ENCODE peak calls at places on chromosomes 3 and 15, in eight cellular contexts. Z is heart left ventricle, I is breast epithelium, C is stomach, O is endothelial cell of umbilical vein, T is lower leg skin, X is adrenal gland, Q is uterus. W is an unnamed sample.

GRCh38 chr15:84947947-84948830 is 33.5 kb upstream of the PDE8A start:
- DNase-seq in X (peak; percentile 82), I (no peak), Z (peak; percentile 52), O (peak; percentile 87), Q (peak; percentile 49), C (no peak), T (peak; percentile 46), W (no peak)

GRCh38 chr15:66621491-66622467 is 56.0 kb upstream of the LCTL start:
- DNase-seq in O (no peak), T (no peak), I (no peak), Q (no peak), Z (no peak), X (no peak), C (no peak), W (no peak)

GRCh38 chr3:53022647-53023046 is 23.2 kb downstream of the SFMBT1 start:
- DNase-seq in O (no peak), C (no peak), Z (no peak), I (no peak), Q (no peak), X (no peak), T (no peak), W (no peak)

GRCh38 chr15:26028086-26028740 is 165.1 kb upstream of the ATP10A start:
- DNase-seq in I (no peak), Q (no peak), O (no peak), Z (no peak), X (no peak), T (no peak), C (no peak), W (no peak)

GRCh38 chr15:66084704-66085103 is 168.8 kb downstream of the MEGF11 start:
- DNase-seq in O (no peak), C (no peak), X (no peak), I (no peak), Z (no peak), Q (no peak), T (no peak), W (no peak)

GRCh38 chr3:105356988-105357387 is 9.7 kb upstream of the ALCAM start:
- DNase-seq in I (no peak), Q (no peak), Z (no peak), O (no peak), C (no peak), T (no peak), X (no peak), W (no peak)

GRCh38 chr3:64030741-64031140 is 7.4 kb upstream of the PSMD6 start:
- DNase-seq in Z (peak; percentile 71), C (peak; percentile 77), I (peak; percentile 44), X (peak; percentile 64), O (peak; percentile 66), T (peak; percentile 43), Q (peak; percentile 79), W (peak; percentile 43)

GRCh38 chr3:38031022-38031994 is 1.9 kb upstream of the PLCD1 start:
- DNase-seq in C (peak; percentile 71), O (no peak), X (peak; percentile 91), Z (peak; percentile 60), T (peak; percentile 75), I (peak; percentile 65), Q (peak; percentile 50), W (no peak)

GRCh38 chr3:61848885-61849284 is 287.5 kb downstream of the PTPRG start:
- DNase-seq in X (peak; percentile 18), Q (no peak), I (no peak), O (peak; percentile 83), Z (no peak), T (peak; percentile 39), C (no peak), W (no peak)

GRCh38 chr15:73564255-73564654 is 68.9 kb downstream of the NPTN start:
- DNase-seq in O (peak; percentile 73), Q (no peak), C (no peak), T (no peak), I (peak; percentile 33), Z (no peak), X (peak; percentile 3), W (no peak)

GRCh38 chr15:71338827-71339542 is 223.7 kb downstream of the THSD4 start:
- DNase-seq in Q (no peak), C (no peak), T (no peak), O (no peak), Z (no peak), X (no peak), I (no peak), W (no peak)

GRCh38 chr3:20739814-20740213 is 553.8 kb upstream of the SGO1 start:
- DNase-seq in T (no peak), Z (no peak), C (no peak), X (no peak), O (peak; percentile 1), Q (no peak), I (no peak), W (no peak)

GRCh38 chr3:159882784-159883779 is 105.6 kb upstream of the IL12A start:
- DNase-seq in Q (no peak), T (no peak), O (peak; percentile 73), C (no peak), Z (peak; percentile 32), I (no peak), X (peak; percentile 27), W (no peak)

GRCh38 chr15:64247906-64248541 is 85.2 kb upstream of the PPIB start:
- DNase-seq in X (peak; percentile 51), I (peak; percentile 44), O (peak; percentile 95), Z (no peak), Q (no peak), T (no peak), C (no peak), W (no peak)

GRCh38 chr15:60751985-60752952 is 273.3 kb upstream of the ICE2 start:
- DNase-seq in C (peak; percentile 35), X (peak; percentile 90), T (no peak), I (peak; percentile 22), Q (peak; percentile 48), O (peak; percentile 88), Z (peak; percentile 49), W (no peak)

GRCh38 chr3:149771652-149772271 is 19.5 kb upstream of the COMMD2 start:
- DNase-seq in I (peak; percentile 29), Z (peak; percentile 45), X (peak; percentile 57), C (peak; percentile 57), Q (peak; percentile 21), O (peak; percentile 58), T (peak; percentile 20), W (no peak)

GRCh38 chr3:13347390-13347966 is 72.6 kb downstream of the NUP210 start:
- DNase-seq in Q (no peak), T (no peak), X (no peak), O (no peak), C (no peak), Z (no peak), I (no peak), W (no peak)

GRCh38 chr15:76905855-76906254 is 715 bp upstream of the SCAPER start:
- DNase-seq in X (no peak), Z (no peak), I (no peak), T (no peak), O (no peak), C (no peak), Q (no peak), W (no peak)

GRCh38 chr15:76901965-76902364 is 3.2 kb downstream of the SCAPER start:
- DNase-seq in O (no peak), T (no peak), Z (no peak), Q (no peak), C (no peak), X (no peak), I (no peak), W (no peak)

GRCh38 chr15:76904461-76905012 is 603 bp downstream of the SCAPER start:
- DNase-seq in I (peak; percentile 19), Z (peak; percentile 31), X (peak; percentile 20), C (peak; percentile 28), Q (no peak), O (peak; percentile 42), T (peak; percentile 21), W (no peak)

GRCh38 chr15:76903251-76903681 is 1.9 kb downstream of the SCAPER start:
- DNase-seq in I (no peak), Z (no peak), X (peak; percentile 8), O (peak; percentile 23), C (no peak), T (no peak), Q (no peak), W (no peak)

GRCh38 chr15:76905013-76905839 is at the start of gene SCAPER:
- DNase-seq in O (peak; percentile 92), C (peak; percentile 93), Z (peak; percentile 95), X (peak; percentile 94), Q (peak; percentile 93), T (peak; percentile 84), I (peak; percentile 89), W (peak; percentile 89)
- TF ChIP-seq POLR2A in O (peak; percentile 80), C (no peak), Z (peak; percentile 79), X (peak; percentile 81), Q (peak; percentile 67), T (peak; percentile 2), I (peak; percentile 36), W (peak; percentile 62)

DNA sequence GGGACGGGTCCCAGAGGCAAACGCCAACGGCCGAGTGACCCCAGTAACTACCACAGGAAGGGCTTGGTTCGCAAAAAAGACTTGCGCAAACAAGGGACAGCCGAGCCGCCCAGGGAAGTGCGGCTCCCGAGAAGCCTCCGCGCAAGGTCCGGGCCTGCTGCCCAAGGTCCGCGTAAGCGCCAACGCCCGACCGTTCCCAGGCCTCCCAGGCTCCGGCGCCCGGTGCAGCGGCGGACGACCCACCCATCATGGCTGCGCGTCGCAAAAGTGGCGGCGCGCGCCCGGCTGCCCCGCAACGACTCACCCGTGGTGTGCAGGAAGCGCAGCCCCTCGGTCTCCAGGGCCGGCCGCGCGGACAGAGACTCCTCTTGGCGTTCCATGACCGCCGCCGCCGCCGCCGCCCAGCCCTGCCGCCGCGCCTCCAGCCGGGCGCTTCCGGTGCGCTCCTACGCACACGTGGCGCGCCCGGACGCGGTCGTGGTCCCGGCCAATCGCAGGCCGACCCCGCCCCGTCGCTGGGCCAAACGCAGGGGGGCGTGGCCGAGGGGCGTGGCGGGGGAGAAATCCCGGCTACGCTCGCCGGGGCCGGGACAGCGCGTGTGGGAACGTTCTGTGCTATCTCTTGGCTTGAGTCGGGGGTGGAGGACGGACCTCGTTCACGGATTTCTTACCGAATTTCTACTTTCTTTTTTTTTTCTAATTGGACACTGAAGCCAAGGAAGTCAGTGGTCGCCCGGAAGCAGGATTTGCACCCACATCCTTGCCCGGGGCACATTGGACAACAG is at the start of gene SELENOS:
- DNase-seq in X (peak; percentile 96), T (peak; percentile 88), C (peak; percentile 95), Z (peak; percentile 95), I (peak; percentile 83), O (peak; percentile 89), Q (peak; percentile 93), W (peak; percentile 85)
- TF ChIP-seq POLR2A in X (peak; percentile 91), T (peak; percentile 48), C (no peak), Z (peak; percentile 98), I (no peak), O (peak; percentile 44), Q (peak; percentile 76), W (peak; percentile 53)

DNA sequence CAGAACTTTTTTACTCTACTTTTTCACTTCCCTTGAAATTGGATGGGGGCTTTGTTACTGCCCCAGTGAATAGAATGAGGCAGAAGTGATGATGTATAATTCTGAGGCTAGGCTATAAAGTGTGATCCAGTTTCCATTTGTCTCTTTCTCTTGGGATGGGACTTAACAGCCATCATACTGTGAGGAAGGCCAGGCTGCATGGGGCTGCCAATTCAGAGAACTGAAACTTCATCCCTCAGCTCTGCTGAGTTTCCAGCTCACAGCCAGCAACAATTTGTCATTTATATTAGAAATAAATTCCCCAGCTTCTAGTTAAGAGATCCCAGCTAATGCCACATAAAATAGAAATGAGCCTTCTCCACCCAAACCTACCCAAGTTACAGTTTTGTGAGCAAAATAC is 504.0 kb upstream of the TGFBR2 start:
- DNase-seq in X (no peak), Q (no peak), Z (no peak), T (no peak), O (no peak), I (no peak), C (no peak), W (no peak)
- TF ChIP-seq POLR2A in X (no peak), Q (no peak), Z (no peak), T (no peak), O (no peak), I (no peak), C (no peak), W (no peak)

GRCh38 chr3:177721864-177722370 is 524.6 kb upstream of the TBL1XR1 start:
- DNase-seq in Q (no peak), C (no peak), O (no peak), Z (no peak), I (no peak), X (no peak), T (no peak), W (no peak)
- TF ChIP-seq POLR2A in Q (no peak), C (no peak), O (no peak), Z (no peak), I (no peak), X (no peak), T (no peak), W (no peak)